ENCODE peak calls at places on chromosomes 1 and 21, in ten cellular contexts. W is left ventricle myocardium inferior; J is heart right ventricle; K is DND-41; A is upper lobe of right lung; V is A549; N is CD8-positive, alpha-beta T cell; F is lower lobe of right lung; Z is small intestine; Y is colonic mucosa. Q is an unnamed sample. For H3K4me1 and H3K9me3, the result is how much of the 10 kb centered on the place peaks cover.

GRCh38 chr1:53685272-53686051 is 53.5 kb downstream of the GLIS1 start:
- DNase-seq in A (no peak), F (no peak), V (no peak), K (no peak), Z (no peak), J (no peak), N (no peak), W (no peak), Y (no peak), Q (peak)

GRCh38 chr1:242467556-242468145 is 56.8 kb downstream of the PLD5 start:
- DNase-seq in Z (peak), F (no peak), Y (peak), A (no peak), K (peak), J (peak), W (peak), V (peak), N (no peak), Q (peak)

GRCh38 chr1:26730695-26731094 is 34.9 kb downstream of the ARID1A start:
- DNase-seq in K (no peak), V (no peak), A (no peak), J (no peak), N (no peak), Z (no peak), F (no peak), Y (no peak), W (no peak), Q (no peak)

GRCh38 chr1:205589618-205590456 is 42.0 kb downstream of the ELK4 start:
- DNase-seq in J (no peak), Z (peak), F (no peak), A (no peak), V (no peak), Y (no peak), K (no peak), W (no peak), N (no peak), Q (no peak)

GRCh38 chr21:45283611-45284455 is 3.9 kb downstream of the POFUT2 start:
- DNase-seq in J (no peak), K (no peak), Z (no peak), W (no peak), F (peak), V (no peak), A (peak), Y (no peak), N (no peak), Q (no peak)

GRCh38 chr1:17494114-17494729 is 45.3 kb upstream of the ARHGEF10L start:
- DNase-seq in A (peak), F (peak), K (peak), J (peak), Z (peak), N (peak), W (peak), V (peak), Y (peak), Q (peak)

GRCh38 chr1:175267716-175268416 is 75.3 kb upstream of the KIAA0040 start:
- DNase-seq in A (no peak), F (no peak), N (no peak), V (no peak), Y (peak), K (no peak), J (peak), Z (no peak), W (peak), Q (peak)

GRCh38 chr1:172929006-172929405 is 121.7 kb downstream of the TNFSF18 start:
- DNase-seq in F (no peak), W (no peak), A (no peak), N (no peak), K (no peak), Y (no peak), Z (no peak), V (no peak), J (no peak), Q (peak)

GRCh38 chr1:177945943-177946650 is 23.8 kb downstream of the SEC16B start:
- DNase-seq in Z (peak), Y (peak), K (peak), V (peak), N (no peak), A (no peak), W (peak), F (no peak), J (peak), Q (peak)

GRCh38 chr1:9234223-9235122 is at the start of gene H6PD:
- DNase-seq in V (peak), J (peak), Z (peak), W (peak), Y (peak), F (peak), K (peak), N (peak), A (peak), Q (peak)
- H3K4me1 ChIP-seq in V (under half), J (half or more), Z (under half), W (half or more), Y (under half), F (half or more), K (under half), N (under half), A (half or more), Q (under half)

GRCh38 chr1:49627781-49628180 is 396.0 kb downstream of the AGBL4 start:
- DNase-seq in Y (no peak), Z (no peak), K (no peak), J (no peak), W (no peak), A (no peak), N (no peak), F (no peak), V (no peak), Q (no peak)
- H3K9me3 ChIP-seq in Y (under half), Z (under half), K (under half), J (under half), W (under half), A (under half), N (under half), F (under half), V (under half), Q (under half)

DNA sequence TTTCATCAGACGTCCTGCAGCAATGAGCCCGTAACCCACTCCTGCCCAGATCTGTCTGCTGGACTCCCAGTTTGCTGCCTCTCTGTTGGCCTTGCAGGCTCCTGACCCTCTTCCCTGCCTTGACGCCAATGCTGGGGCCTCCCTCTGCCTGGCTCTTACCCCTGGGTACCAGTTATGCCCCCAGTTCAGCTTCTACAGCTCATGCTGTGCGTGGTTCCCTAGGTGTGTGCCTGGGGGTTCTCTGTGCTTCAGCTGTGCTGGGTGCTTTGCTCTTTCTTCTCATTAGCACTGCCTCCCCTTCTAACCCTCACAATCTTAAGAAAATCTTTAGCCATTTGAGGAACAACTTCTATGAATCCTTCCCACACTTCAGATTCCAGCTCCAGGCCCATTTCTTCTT is 151.4 kb downstream of the ZSCAN20 start:
- DNase-seq in F (no peak), Z (no peak), K (no peak), Y (no peak), J (no peak), W (no peak), N (no peak), V (no peak), A (no peak), Q (no peak)
- H3K27ac ChIP-seq in F (no peak), Z (no peak), K (no peak), Y (no peak), J (no peak), W (no peak), N (no peak), V (no peak), A (no peak), Q (no peak)

GRCh38 chr1:116570358-116571214 is at the start of gene CD58:
- DNase-seq in Z (peak), A (peak), K (peak), V (peak), W (peak), J (peak), F (peak), N (peak), Y (peak), Q (peak)
- H3K4me1 ChIP-seq in Z (under half), A (under half), K (under half), V (under half), W (half or more), J (half or more), F (half or more), N (under half), Y (under half), Q (under half)

GRCh38 chr1:247840819-247841218 is 877 bp downstream of the OR11L1 start:
- DNase-seq in N (no peak), J (no peak), F (no peak), W (no peak), A (no peak), Z (no peak), Y (no peak), K (no peak), V (no peak), Q (no peak)
- H3K9me3 ChIP-seq in N (under half), J (under half), F (under half), W (under half), A (under half), Z (under half), Y (under half), K (under half), V (under half), Q (under half)

GRCh38 chr1:162191396-162192322 is 122.2 kb downstream of the NOS1AP start:
- DNase-seq in V (no peak), A (no peak), Z (peak), W (no peak), F (no peak), Y (peak), K (no peak), N (no peak), J (no peak), Q (peak)

GRCh38 chr1:162192763-162193162 is 123.3 kb downstream of the NOS1AP start:
- DNase-seq in V (no peak), F (no peak), W (no peak), Y (no peak), J (no peak), K (no peak), Z (no peak), A (no peak), N (no peak), Q (peak)

GRCh38 chr1:162192323-162192678 is 122.8 kb downstream of the NOS1AP start:
- DNase-seq in F (no peak), A (no peak), W (no peak), K (no peak), N (no peak), V (no peak), Z (no peak), Y (no peak), J (no peak), Q (no peak)

GRCh38 chr1:162193815-162194214 is 124.3 kb downstream of the NOS1AP start:
- DNase-seq in F (no peak), Y (no peak), K (no peak), V (no peak), J (peak), N (no peak), Z (no peak), A (no peak), W (peak), Q (no peak)

DNA sequence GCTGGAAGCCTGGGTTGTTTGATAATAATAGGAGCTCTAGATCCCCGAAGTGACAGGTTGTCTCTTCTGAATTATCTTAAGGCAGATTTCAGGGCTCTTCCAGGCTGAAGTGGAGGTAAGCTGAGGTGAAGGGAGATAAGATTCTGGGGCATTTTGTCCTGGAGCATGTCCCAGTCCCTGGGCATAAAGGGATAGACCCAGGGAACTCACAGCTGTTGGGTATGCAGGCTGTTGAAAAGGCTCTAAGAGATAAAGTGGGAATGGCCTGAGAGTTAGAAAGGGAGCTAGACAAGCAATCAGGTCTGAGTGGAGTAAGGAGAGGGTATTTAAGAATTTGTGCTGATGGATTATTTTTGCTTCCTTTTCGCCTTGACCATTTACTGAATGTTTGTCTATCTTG is 123.7 kb downstream of the NOS1AP start:
- DNase-seq in V (no peak), W (no peak), Z (no peak), F (no peak), K (no peak), Y (no peak), A (no peak), J (no peak), N (no peak), Q (no peak)
- H3K27ac ChIP-seq in V (no peak), W (peak), Z (no peak), F (no peak), K (no peak), Y (no peak), A (no peak), J (no peak), N (no peak), Q (peak)

GRCh38 chr1:204103121-204103741 is 30.3 kb downstream of the SOX13 start:
- DNase-seq in N (no peak), J (no peak), Y (no peak), F (no peak), W (no peak), A (no peak), Z (no peak), K (no peak), V (no peak), Q (peak)

GRCh38 chr1:204098683-204099082 is 25.8 kb downstream of the SOX13 start:
- DNase-seq in V (no peak), K (no peak), W (no peak), N (no peak), Y (no peak), J (no peak), A (no peak), F (no peak), Z (no peak), Q (no peak)

GRCh38 chr1:204102719-204103118 is 29.8 kb downstream of the SOX13 start:
- DNase-seq in Z (peak), J (no peak), F (no peak), K (no peak), N (no peak), Y (no peak), W (no peak), A (no peak), V (no peak), Q (no peak)

GRCh38 chr1:204104331-204105222 is 31.7 kb downstream of the SOX13 start:
- DNase-seq in Z (peak), Y (peak), K (peak), F (no peak), W (no peak), J (peak), V (peak), A (no peak), N (no peak), Q (no peak)

DNA sequence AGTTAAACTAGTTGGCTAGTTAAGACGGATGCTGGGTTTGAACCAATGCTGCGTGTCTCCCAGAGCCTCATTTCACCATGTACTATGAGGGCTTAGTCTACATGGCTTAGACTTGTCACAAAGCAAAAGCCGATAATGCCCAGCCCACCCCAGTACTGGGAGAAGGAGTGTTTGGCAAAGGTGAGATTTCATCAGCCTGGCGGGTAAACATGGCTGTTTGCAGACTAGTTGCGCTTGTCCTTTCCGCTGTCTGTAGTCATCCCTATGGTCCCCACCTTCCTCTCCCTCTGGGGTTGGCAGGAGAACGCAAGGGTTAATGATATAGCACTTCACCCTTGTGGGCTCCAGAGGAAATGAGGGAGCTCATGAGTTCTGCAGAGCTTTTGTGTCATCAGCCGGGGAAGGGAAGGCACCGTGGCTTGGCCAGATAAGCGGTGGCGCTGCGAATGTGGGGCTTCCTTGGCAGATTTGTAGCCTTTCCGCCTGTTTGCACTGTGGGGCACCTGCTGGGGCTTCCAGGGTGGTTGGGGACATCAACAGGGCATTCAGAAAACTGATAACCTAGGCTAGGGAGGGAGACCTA is 29.2 kb downstream of the SOX13 start:
- DNase-seq in Y (no peak), A (no peak), J (no peak), N (no peak), F (no peak), W (no peak), K (no peak), Z (no peak), V (no peak), Q (no peak)
- H3K4me1 ChIP-seq in Y (under half), A (under half), J (half or more), N (under half), F (half or more), W (half or more), K (under half), Z (under half), V (under half), Q (under half)

GRCh38 chr21:19076031-19076430 is 672.4 kb upstream of the TMPRSS15 start:
- DNase-seq in W (no peak), K (no peak), N (no peak), Y (no peak), A (no peak), V (no peak), F (no peak), Z (no peak), J (no peak), Q (no peak)
- H3K9me3 ChIP-seq in W (under half), K (under half), N (under half), Y (under half), A (under half), V (under half), F (under half), Z (under half), J (under half), Q (under half)

Q was measured in cardiac muscle cell.